ENCODE peak calls at places on chromosomes 3 and 15, in five cellular contexts. L is heart right ventricle, S is HepG2, P is HCT116, A is IMR-90. G is an unnamed sample.

GRCh38 chr15:53910236-53910849 is 67.9 kb upstream of the UNC13C start:
- DNase-seq in L (no peak), S (peak; percentile 59), P (no peak), A (no peak), G (no peak)

GRCh38 chr3:171160326-171160725 is 133.8 kb upstream of the SLC2A2 start:
- DNase-seq in L (no peak), S (no peak), P (no peak), A (no peak), G (no peak)

GRCh38 chr3:15064835-15065549 is at the start of gene MRPS25:
- DNase-seq in L (peak; percentile 90), S (peak; percentile 83), P (peak; percentile 79), A (peak; percentile 92), G (peak; percentile 93)

GRCh38 chr3:30606301-30607031 is at the start of gene TGFBR2:
- DNase-seq in L (peak; percentile 94), S (peak; percentile 98), P (peak; percentile 95), A (peak; percentile 99), G (peak; percentile 94)

GRCh38 chr15:63218114-63218808 is 28.9 kb downstream of the RAB8B start:
- DNase-seq in L (no peak), S (peak; percentile 27), P (no peak), A (peak; percentile 73), G (no peak)

GRCh38 chr3:167783781-167784180 is 48.3 kb downstream of the SERPINI1 start:
- DNase-seq in L (peak; percentile 31), S (no peak), P (no peak), A (no peak), G (no peak)

GRCh38 chr3:8607285-8608040 is 37.1 kb downstream of the SSUH2 start:
- DNase-seq in L (peak; percentile 64), S (peak; percentile 55), P (peak; percentile 15), A (peak; percentile 78), G (peak; percentile 81)

GRCh38 chr3:54931182-54931581 is 3.3 kb upstream of the LRTM1 start:
- DNase-seq in L (no peak), S (no peak), P (no peak), A (no peak), G (no peak)

GRCh38 chr3:140424726-140425125 is 253.1 kb upstream of the TRIM42 start:
- DNase-seq in L (no peak), S (no peak), P (no peak), A (no peak), G (no peak)

GRCh38 chr3:54900954-54901591 is 26.8 kb downstream of the LRTM1 start:
- DNase-seq in L (no peak), S (no peak), P (no peak), A (peak; percentile 46), G (no peak)

GRCh38 chr3:134362670-134363380 is 11.4 kb downstream of the AMOTL2 start:
- DNase-seq in L (no peak), S (no peak), P (no peak), A (no peak), G (no peak)

GRCh38 chr3:36477655-36478054 is 97.4 kb downstream of the STAC start:
- DNase-seq in L (no peak), S (no peak), P (no peak), A (no peak), G (no peak)

GRCh38 chr3:53286727-53287412 is 31.0 kb upstream of the TKT start:
- DNase-seq in L (no peak), S (no peak), P (no peak), A (peak; percentile 76), G (no peak)

GRCh38 chr3:123405021-123405420 is 43.9 kb downstream of the ADCY5 start:
- DNase-seq in L (no peak), S (no peak), P (no peak), A (no peak), G (peak; percentile 28)

GRCh38 chr3:8458235-8458634 is 43.4 kb upstream of the LMCD1 start:
- DNase-seq in L (no peak), S (no peak), P (no peak), A (peak; percentile 59), G (no peak)

GRCh38 chr15:41544650-41545015 is 576 bp upstream of the RPAP1 start:
- DNase-seq in L (peak; percentile 24), S (no peak), P (no peak), A (no peak), G (no peak)

GRCh38 chr15:56052389-56053045 is 59.1 kb upstream of the NEDD4 start:
- DNase-seq in L (no peak), S (peak; percentile 13), P (peak; percentile 57), A (peak; percentile 68), G (no peak)

DNA sequence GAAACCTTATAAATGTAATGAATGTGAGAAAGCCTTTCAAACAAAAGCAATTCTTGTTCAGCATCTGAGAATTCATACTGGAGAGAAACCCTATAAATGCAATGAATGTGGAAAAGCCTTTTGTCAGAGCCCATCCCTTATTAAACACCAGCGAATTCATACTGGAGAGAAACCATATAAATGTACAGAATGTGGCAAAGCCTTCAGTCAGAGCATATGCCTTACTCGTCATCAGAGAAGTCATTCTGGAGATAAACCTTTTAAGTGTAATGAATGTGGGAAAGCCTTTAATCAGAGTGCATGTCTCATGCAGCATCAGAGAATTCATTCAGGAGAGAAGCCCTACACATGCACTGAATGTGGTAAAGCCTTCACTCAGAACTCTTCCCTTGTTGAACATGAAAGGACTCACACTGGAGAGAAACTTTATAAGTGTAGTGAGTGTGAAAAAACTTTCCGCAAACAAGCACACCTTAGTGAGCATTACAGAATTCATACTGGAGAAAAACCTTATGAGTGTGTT is 5.3 kb downstream of the ZNF501 start:
- DNase-seq in L (no peak), S (no peak), P (no peak), A (no peak), G (no peak)
- H3K9me3 ChIP-seq in L (peaks cover 96% of the 10 kb centered on the region), S (peaks cover 86% of the 10 kb centered on the region), P (peaks cover 59% of the 10 kb centered on the region), A (peaks cover 62% of the 10 kb centered on the region), G (peaks cover 4% of the 10 kb centered on the region)

GRCh38 chr3:5231536-5231935 is 44.0 kb downstream of the EDEM1 start:
- DNase-seq in L (no peak), S (no peak), P (no peak), A (no peak), G (no peak)

GRCh38 chr3:5231067-5231466 is 43.6 kb downstream of the EDEM1 start:
- DNase-seq in L (no peak), S (no peak), P (no peak), A (no peak), G (no peak)

GRCh38 chr3:5233026-5233425 is 45.5 kb downstream of the EDEM1 start:
- DNase-seq in L (no peak), S (no peak), P (no peak), A (no peak), G (no peak)

GRCh38 chr3:5235655-5236054 is 48.1 kb downstream of the EDEM1 start:
- DNase-seq in L (no peak), S (no peak), P (no peak), A (no peak), G (no peak)

DNA sequence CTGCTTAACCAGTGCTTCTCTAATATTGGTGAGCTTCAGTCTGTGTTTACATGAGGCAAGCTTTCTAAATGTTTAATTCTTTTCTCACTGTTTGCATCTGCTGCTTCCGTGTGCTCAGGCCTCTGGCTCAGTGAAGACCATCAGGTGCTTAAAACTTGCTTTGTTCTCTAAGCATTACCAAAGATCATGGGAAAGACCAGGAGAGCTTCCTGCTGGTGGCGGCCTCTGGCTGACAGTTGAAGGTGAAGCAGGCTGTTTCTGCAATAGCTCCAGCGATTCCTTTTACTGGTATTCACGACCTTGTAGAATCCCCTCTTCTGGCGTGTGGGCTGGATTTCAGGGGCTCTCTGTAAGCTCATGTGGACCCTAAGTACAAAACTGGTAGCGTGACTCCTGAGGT is 45.1 kb downstream of the EDEM1 start:
- DNase-seq in L (no peak), S (peak; percentile 10), P (no peak), A (no peak), G (no peak)
- TF ChIP-seq CTCF in L (no peak), S (peak; percentile 46), P (peak; percentile 6), A (no peak), G (no peak)

GRCh38 chr15:59615661-59616060 is 4.1 kb downstream of the GCNT3 start:
- DNase-seq in L (no peak), S (no peak), P (no peak), A (no peak), G (no peak)
- H3K27ac ChIP-seq in L (no peak overlapping the region), S (no peak overlapping the region), P (no peak overlapping the region), A (no peak overlapping the region), G (no peak overlapping the region)

GRCh38 chr3:112512320-112512719 is 13.0 kb upstream of the BTLA start:
- DNase-seq in L (no peak), S (no peak), P (no peak), A (no peak), G (no peak)
- H3K9me3 ChIP-seq in L (no peaks in the 10 kb centered on the region), S (no peaks in the 10 kb centered on the region), P (peaks cover 4% of the 10 kb centered on the region), A (no peaks in the 10 kb centered on the region), G (peaks cover 11% of the 10 kb centered on the region)

GRCh38 chr15:35696767-35697231 is 150.8 kb upstream of the DPH6 start:
- DNase-seq in L (no peak), S (peak; percentile 15), P (peak; percentile 7), A (peak; percentile 93), G (no peak)

GRCh38 chr15:35698331-35698730 is 152.4 kb upstream of the DPH6 start:
- DNase-seq in L (no peak), S (no peak), P (no peak), A (no peak), G (no peak)

GRCh38 chr15:35698978-35699377 is 153.0 kb upstream of the DPH6 start:
- DNase-seq in L (no peak), S (no peak), P (no peak), A (no peak), G (no peak)

GRCh38 chr15:35695002-35695401 is 149.0 kb upstream of the DPH6 start:
- DNase-seq in L (no peak), S (no peak), P (no peak), A (no peak), G (no peak)

DNA sequence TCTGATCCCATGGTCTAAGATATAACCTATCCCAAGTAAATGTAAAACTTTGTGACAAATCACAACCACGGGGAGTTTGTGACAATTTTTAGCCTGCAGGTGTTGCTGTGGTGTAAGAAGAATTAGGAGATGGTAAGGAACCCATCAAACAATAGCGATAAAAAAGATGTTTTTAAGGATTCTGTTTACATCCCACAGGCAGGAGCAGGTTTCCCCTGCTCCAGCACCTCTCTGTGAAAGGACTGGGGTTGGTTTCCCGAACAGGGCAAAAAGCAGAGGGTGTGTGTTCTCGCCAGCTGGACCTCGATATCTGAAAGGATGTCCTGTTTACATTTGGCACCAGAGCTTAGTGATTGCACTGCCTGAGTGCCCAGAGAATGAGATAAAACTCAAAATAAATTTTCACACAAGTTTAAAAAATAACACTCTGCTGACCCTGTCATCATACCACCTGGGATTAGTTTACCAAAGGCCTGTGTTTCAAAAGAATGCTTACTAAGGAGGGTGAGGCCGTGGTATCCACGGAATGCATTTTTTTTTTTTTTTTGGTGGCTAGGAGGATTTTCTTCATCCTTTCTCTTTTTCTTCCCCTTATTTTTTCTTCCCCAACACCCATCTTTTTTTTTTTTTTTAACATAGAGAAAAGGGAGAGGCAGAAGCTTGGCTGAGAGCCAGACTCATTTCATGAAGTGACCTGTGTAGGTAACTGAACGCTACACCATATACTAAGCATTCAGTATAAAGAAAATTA is 151.8 kb upstream of the DPH6 start:
- DNase-seq in L (no peak), S (no peak), P (no peak), A (peak; percentile 82), G (no peak)
- TF ChIP-seq CTCF in L (peak; percentile 44), S (no peak), P (no peak), A (no peak), G (no peak)

GRCh38 chr3:62100233-62100989 is 272.9 kb downstream of the FEZF2 start:
- DNase-seq in L (no peak), S (no peak), P (no peak), A (no peak), G (no peak)
- H3K27ac ChIP-seq in L (peak overlapping the region; percentile 40), S (no peak overlapping the region), P (no peak overlapping the region), A (no peak overlapping the region), G (no peak overlapping the region)

G was measured in heart left ventricle.